ENCODE peak calls at places on chromosomes 11 and 22, in five cellular contexts. S is transverse colon, X is right lobe of liver, U is upper lobe of left lung, H is Peyer's patch. Z is an unnamed sample. For H3K4me1, the result is how much of the 10 kb centered on the place peaks cover.

GRCh38 chr11:96154802-96155520 is 188.0 kb downstream of the MAML2 start:
- DNase-seq in S (no peak), X (no peak), U (no peak), H (no peak), Z (no peak)

GRCh38 chr22:17629646-17630045 is 1.1 kb upstream of the ATP6V1E1 start:
- DNase-seq in S (no peak), X (no peak), U (no peak), H (no peak), Z (no peak)

GRCh38 chr11:31687861-31688260 is 123.3 kb downstream of the PAX6 start:
- DNase-seq in S (no peak), X (no peak), U (no peak), H (no peak), Z (no peak)

GRCh38 chr11:44623321-44623715 is 57.9 kb downstream of the CD82 start:
- DNase-seq in S (peak), X (peak), U (peak), H (peak), Z (peak)

GRCh38 chr11:10488121-10488580 is 33.1 kb downstream of the AMPD3 start:
- DNase-seq in S (peak), X (no peak), U (peak), H (peak), Z (no peak)

GRCh38 chr11:45876401-45876800 is 9.1 kb upstream of the MAPK8IP1 start:
- DNase-seq in S (no peak), X (no peak), U (no peak), H (no peak), Z (no peak)

GRCh38 chr11:117826832-117827231 is 2.3 kb upstream of the FXYD2 start:
- DNase-seq in S (no peak), X (no peak), U (peak), H (peak), Z (no peak)

GRCh38 chr11:75069473-75069872 is 27.2 kb downstream of the OR2AT4 start:
- DNase-seq in S (no peak), X (no peak), U (no peak), H (no peak), Z (no peak)

GRCh38 chr11:57979532-57980079 is 44.1 kb upstream of the OR9Q1 start:
- DNase-seq in S (no peak), X (no peak), U (no peak), H (no peak), Z (no peak)

GRCh38 chr11:6574816-6575715 is 28.4 kb downstream of the RRP8 start:
- DNase-seq in S (no peak), X (no peak), U (no peak), H (no peak), Z (no peak)

GRCh38 chr22:47623740-47624103 is 861.3 kb downstream of the TBC1D22A start:
- DNase-seq in S (no peak), X (no peak), U (peak), H (no peak), Z (no peak)

GRCh38 chr11:34154059-34154875 is 48.8 kb downstream of the NAT10 start:
- DNase-seq in S (no peak), X (no peak), U (peak), H (no peak), Z (no peak)

GRCh38 chr11:109511598-109511997 is 89.6 kb downstream of the C11orf87 start:
- DNase-seq in S (no peak), X (no peak), U (no peak), H (no peak), Z (no peak)

GRCh38 chr11:61619827-61620226 is 39.0 kb upstream of the SYT7 start:
- DNase-seq in S (no peak), X (no peak), U (no peak), H (no peak), Z (no peak)

GRCh38 chr11:110730773-110731172 is 18.5 kb upstream of the ARHGAP20 start:
- DNase-seq in S (no peak), X (no peak), U (no peak), H (no peak), Z (no peak)

GRCh38 chr22:48445113-48445827 is 1382.4 kb downstream of the BRD1 start:
- DNase-seq in S (no peak), X (peak), U (no peak), H (peak), Z (no peak)

GRCh38 chr11:31233425-31233824 is 136.1 kb downstream of the DCDC1 start:
- DNase-seq in S (no peak), X (no peak), U (no peak), H (no peak), Z (no peak)

GRCh38 chr11:72239296-72239848 is 4.6 kb downstream of the PHOX2A start:
- DNase-seq in S (peak), X (peak), U (peak), H (peak), Z (peak)

GRCh38 chr11:103929168-103929903 is 107.1 kb upstream of the DDI1 start:
- DNase-seq in S (no peak), X (no peak), U (no peak), H (no peak), Z (no peak)

GRCh38 chr22:17085277-17086091 is 684 bp downstream of the IL17RA start:
- DNase-seq in S (peak), X (peak), U (peak), H (peak), Z (peak)

GRCh38 chr22:22810018-22810427 is 77.6 kb upstream of the IGLL5 start:
- DNase-seq in S (peak), X (no peak), U (no peak), H (no peak), Z (peak)

GRCh38 chr11:116557261-116557660 is 215.5 kb downstream of the BUD13 start:
- DNase-seq in S (no peak), X (no peak), U (no peak), H (no peak), Z (no peak)

GRCh38 chr11:88164806-88165205 is 10.4 kb downstream of the RAB38 start:
- DNase-seq in S (no peak), X (no peak), U (no peak), H (no peak), Z (no peak)

GRCh38 chr22:25777411-25777810 is 35.4 kb downstream of the MYO18B start:
- DNase-seq in S (no peak), X (no peak), U (no peak), H (no peak), Z (no peak)

GRCh38 chr11:111765984-111766833 is at the start of gene PPP2R1B:
- DNase-seq in S (peak), X (peak), U (peak), H (peak), Z (peak)

GRCh38 chr11:27381238-27381666 is 18.2 kb upstream of the CCDC34 start:
- DNase-seq in S (no peak), X (peak), U (no peak), H (no peak), Z (no peak)

GRCh38 chr11:77027275-77027674 is 6.9 kb upstream of the B3GNT6 start:
- DNase-seq in S (no peak), X (no peak), U (no peak), H (no peak), Z (no peak)

GRCh38 chr11:43930868-43931716 is 11.3 kb upstream of the C11orf96 start:
- DNase-seq in S (no peak), X (no peak), U (no peak), H (no peak), Z (no peak)

GRCh38 chr22:32281092-32281491 is 25.9 kb upstream of the SLC5A4 start:
- DNase-seq in S (no peak), X (no peak), U (no peak), H (no peak), Z (no peak)

GRCh38 chr22:42581762-42582716 is 28.3 kb downstream of the SERHL2 start:
- DNase-seq in S (peak), X (peak), U (peak), H (peak), Z (peak)

GRCh38 chr11:70583781-70584218 is 185.5 kb downstream of the CTTN start:
- DNase-seq in S (no peak), X (no peak), U (no peak), H (peak), Z (no peak)

GRCh38 chr11:35115688-35116030 is 23.3 kb upstream of the CD44 start:
- DNase-seq in S (no peak), X (no peak), U (no peak), H (no peak), Z (no peak)

GRCh38 chr11:72379384-72380131 is 54.8 kb downstream of the CLPB start:
- DNase-seq in S (no peak), X (no peak), U (peak), H (no peak), Z (no peak)

GRCh38 chr11:86460461-86461404 is 86.0 kb downstream of the CCDC81 start:
- DNase-seq in S (no peak), X (no peak), U (no peak), H (no peak), Z (no peak)

GRCh38 chr11:1129666-1130160 is 28.0 kb upstream of the MUC5AC start:
- DNase-seq in S (no peak), X (peak), U (peak), H (no peak), Z (no peak)

GRCh38 chr11:3949132-3949531 is 93.7 kb downstream of the STIM1 start:
- DNase-seq in S (peak), X (no peak), U (no peak), H (no peak), Z (no peak)

GRCh38 chr22:42270178-42270511 is 308 bp downstream of the TCF20 start:
- DNase-seq in S (no peak), X (no peak), U (peak), H (no peak), Z (no peak)

GRCh38 chr11:9672288-9672916 is 8.5 kb downstream of the SWAP70 start:
- DNase-seq in S (no peak), X (no peak), U (no peak), H (no peak), Z (no peak)

GRCh38 chr11:73384871-73385692 is 8.9 kb downstream of the RELT start:
- DNase-seq in S (peak), X (peak), U (peak), H (no peak), Z (no peak)

GRCh38 chr22:46537221-46537945 is at the start of gene CELSR1:
- DNase-seq in S (peak), X (no peak), U (peak), H (no peak), Z (no peak)

GRCh38 chr22:46534901-46535630 is 2.4 kb downstream of the CELSR1 start:
- DNase-seq in S (no peak), X (no peak), U (no peak), H (peak), Z (no peak)

GRCh38 chr22:46536559-46537220 is 730 bp downstream of the CELSR1 start:
- DNase-seq in S (no peak), X (no peak), U (no peak), H (no peak), Z (no peak)

GRCh38 chr22:46534177-46534776 is 3.1 kb downstream of the CELSR1 start:
- DNase-seq in S (no peak), X (no peak), U (no peak), H (no peak), Z (no peak)

GRCh38 chr22:46535876-46536558 is 1.4 kb downstream of the CELSR1 start:
- DNase-seq in S (no peak), X (no peak), U (no peak), H (no peak), Z (no peak)
- H3K4me1 ChIP-seq in S (under half), X (under half), U (under half), H (under half), Z (under half)

DNA sequence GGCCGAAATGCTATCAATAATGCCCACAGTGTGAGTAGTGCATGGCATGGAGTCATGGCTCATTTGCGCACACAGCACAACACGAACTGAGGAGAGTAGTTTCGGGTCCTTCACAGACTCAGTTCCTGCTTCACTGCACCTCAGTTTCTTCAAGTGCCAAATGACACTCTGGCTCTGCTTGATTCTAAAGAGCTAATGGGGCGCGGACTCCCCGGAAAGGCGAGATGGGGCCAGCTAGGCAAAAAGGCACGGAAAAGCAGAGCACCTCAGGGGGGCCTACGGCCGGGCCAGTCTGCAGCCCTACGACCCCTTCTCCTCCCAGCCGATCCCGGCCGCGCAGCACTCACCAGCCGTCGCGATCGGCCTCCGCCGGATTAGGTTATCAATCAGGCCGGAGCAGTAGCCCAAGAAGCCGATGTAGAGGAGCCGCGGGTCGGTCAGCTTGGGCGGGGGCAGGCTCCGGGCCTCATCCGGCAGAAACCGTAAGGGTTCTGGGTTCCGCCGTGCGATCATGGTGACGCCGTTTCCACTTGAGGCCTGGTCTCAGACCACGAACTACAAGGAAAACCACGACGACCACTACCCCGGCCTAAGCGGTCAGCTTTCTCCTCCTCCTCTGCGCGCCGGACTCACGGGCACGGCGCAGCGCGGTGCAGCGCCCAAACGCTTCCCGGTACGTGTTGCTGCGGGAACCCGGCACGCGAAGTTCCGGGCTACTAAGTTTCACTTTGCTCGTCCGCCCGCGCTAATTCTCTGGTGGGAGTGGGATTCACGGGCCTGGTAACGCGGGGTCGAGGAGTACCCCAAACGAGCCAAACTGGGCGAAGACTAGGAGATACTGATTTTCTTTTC is at the start of gene NDUFC2:
- DNase-seq in S (peak), X (peak), U (peak), H (peak), Z (peak)
- TF ChIP-seq POLR2A in S (peak), X (peak), U (no peak), H (peak), Z (peak)

GRCh38 chr22:19928207-19928606 is 13.4 kb upstream of the COMT start:
- DNase-seq in S (no peak), X (peak), U (no peak), H (no peak), Z (no peak)
- H3K4me3 ChIP-seq in S (no peak), X (no peak), U (no peak), H (no peak), Z (no peak)

GRCh38 chr22:50179937-50180726 is 5.6 kb upstream of the TRABD start:
- DNase-seq in S (peak), X (peak), U (no peak), H (no peak), Z (peak)

GRCh38 chr22:50183141-50183971 is 2.4 kb upstream of the TRABD start:
- DNase-seq in S (no peak), X (peak), U (no peak), H (no peak), Z (no peak)

GRCh38 chr22:50178871-50179869 is 6.5 kb upstream of the TRABD start:
- DNase-seq in S (peak), X (peak), U (no peak), H (no peak), Z (peak)

GRCh38 chr22:50182176-50183081 is 3.3 kb upstream of the TRABD start:
- DNase-seq in S (peak), X (peak), U (peak), H (no peak), Z (peak)

DNA sequence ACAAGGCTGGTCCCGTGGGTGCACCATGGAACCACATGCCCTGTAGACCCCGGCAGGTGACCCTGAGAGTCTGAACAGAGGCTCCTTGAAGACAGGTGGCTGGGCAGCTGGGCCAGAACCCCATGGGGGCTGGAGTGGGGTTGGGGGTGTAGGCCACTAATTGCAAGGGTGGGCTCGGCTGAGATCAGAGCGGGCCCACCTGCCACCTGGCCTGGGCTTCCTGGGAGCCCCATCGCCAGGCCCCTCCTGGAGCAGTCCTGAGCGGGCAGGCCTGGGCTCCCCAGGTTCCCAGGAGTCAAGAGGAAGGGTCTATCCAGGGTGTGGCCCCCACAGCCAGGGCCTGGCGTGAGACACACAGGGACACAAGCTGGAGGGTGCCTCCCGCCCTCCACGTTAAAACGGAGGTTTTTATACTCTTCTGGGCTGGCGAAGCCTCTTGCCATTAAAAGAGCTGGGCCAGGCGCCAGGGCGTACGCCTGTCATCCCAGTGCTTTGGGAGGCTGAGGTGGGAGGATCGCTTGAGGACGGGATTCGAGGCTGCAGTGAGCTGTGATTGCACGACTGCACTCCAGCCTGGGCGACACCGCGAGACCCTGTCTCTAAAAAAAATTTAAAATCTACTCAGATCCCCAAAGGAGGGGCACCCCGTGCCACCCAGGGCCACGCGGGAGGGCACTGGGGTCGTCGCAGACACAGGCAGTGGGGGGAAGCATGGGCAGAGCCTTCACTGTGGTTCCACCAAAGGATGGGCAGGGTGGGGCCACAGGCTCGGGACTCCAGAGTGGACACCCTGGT is 4.8 kb upstream of the TRABD start:
- DNase-seq in S (no peak), X (peak), U (no peak), H (no peak), Z (no peak)
- H3K4me1 ChIP-seq in S (under half), X (under half), U (under half), H (under half), Z (under half)

GRCh38 chr11:113468666-113469345 is 6.4 kb downstream of the DRD2 start:
- DNase-seq in S (no peak), X (no peak), U (no peak), H (no peak), Z (no peak)

GRCh38 chr11:113470233-113470632 is 5.0 kb downstream of the DRD2 start:
- DNase-seq in S (no peak), X (no peak), U (no peak), H (no peak), Z (no peak)

GRCh38 chr11:113464416-113464815 is 10.8 kb downstream of the DRD2 start:
- DNase-seq in S (no peak), X (no peak), U (no peak), H (no peak), Z (no peak)

GRCh38 chr11:113462830-113463229 is 12.4 kb downstream of the DRD2 start:
- DNase-seq in S (no peak), X (no peak), U (no peak), H (no peak), Z (no peak)

GRCh38 chr11:113465786-113466185 is 9.4 kb downstream of the DRD2 start:
- DNase-seq in S (no peak), X (no peak), U (no peak), H (no peak), Z (no peak)
- TF ChIP-seq POLR2A in S (no peak), X (no peak), U (no peak), H (no peak), Z (no peak)

GRCh38 chr11:67303989-67304411 is 670 bp downstream of the SSH3 start:
- DNase-seq in S (peak), X (peak), U (peak), H (peak), Z (peak)
- H3K4me3 ChIP-seq in S (peak), X (peak), U (peak), H (peak), Z (peak)